ENCODE peak calls at places on chromosomes 7 and 10, in nine cellular contexts. A, L, S, J, Z, P, W, G and K are unnamed samples.

GRCh38 chr10:117554371-117554770 is 11.8 kb downstream of the EMX2 start:
- DNase-seq in A (no peak), L (no peak), S (no peak), J (peak), Z (no peak), P (no peak), W (no peak), G (no peak), K (peak)

GRCh38 chr7:94834359-94834758 is 73.0 kb upstream of the PPP1R9A start:
- DNase-seq in A (no peak), L (no peak), S (no peak), J (no peak), Z (no peak), P (no peak), W (no peak), G (no peak), K (no peak)

GRCh38 chr7:40298421-40298820 is 163.6 kb downstream of the SUGCT start:
- DNase-seq in A (no peak), L (no peak), S (no peak), J (no peak), Z (no peak), P (no peak), W (no peak), G (no peak), K (no peak)

GRCh38 chr7:95660023-95660434 is 63.7 kb upstream of the PDK4 start:
- DNase-seq in A (peak), L (no peak), S (no peak), J (no peak), Z (no peak), P (no peak), W (no peak), G (no peak), K (no peak)

GRCh38 chr10:76583711-76584161 is 1053.9 kb downstream of the KCNMA1 start:
- DNase-seq in A (peak), L (no peak), S (no peak), J (no peak), Z (peak), P (no peak), W (peak), G (peak), K (no peak)

GRCh38 chr7:148303295-148304013 is 287.1 kb upstream of the C7orf33 start:
- DNase-seq in A (peak), L (no peak), S (no peak), J (peak), Z (peak), P (peak), W (no peak), G (no peak), K (peak)

GRCh38 chr10:74189999-74190421 is 39.0 kb downstream of the ADK start:
- DNase-seq in A (peak), L (no peak), S (no peak), J (no peak), Z (peak), P (peak), W (no peak), G (no peak), K (peak)

GRCh38 chr10:514137-514671 is 175.3 kb downstream of the DIP2C start:
- DNase-seq in A (peak), L (no peak), S (peak), J (peak), Z (no peak), P (no peak), W (no peak), G (no peak), K (peak)